ENCODE peak calls at places on chromosomes 4 and X, in eight cellular contexts. I is activated CD8-positive, alpha-beta memory T cell treated with anti-CD3 and anti-CD28 coated beads, Interleukin-2, amount 50 U/mL, for 48 hours; K is NCI-H82; P is fibroblast of villous mesenchyme; D is hypothalamus; Z is OCI-LY7; N is endothelial cell; C is activated CD4-positive, alpha-beta T cell treated with anti-CD3 and anti-CD28 coated beads, Interleukin-2, amount 10 ng/mL, durations not matched to agents 7 days and 5 days. G is an unnamed sample.
A peak's percentile ranks its signal among the peaks of the same experiment; 100 is the strongest.

GRCh38 chr4:100576570-100576969 is 58.7 kb upstream of the EMCN start:
- DNase-seq in I (no peak), K (peak; percentile 5), P (no peak), D (no peak), Z (peak; percentile 1), N (no peak), C (no peak), G (no peak)

GRCh38 chrX:111854778-111855490 is 21.0 kb upstream of the TRPC5OS start:
- DNase-seq in I (no peak), K (peak; percentile 43), P (no peak), D (no peak), Z (peak; percentile 1), N (no peak), C (no peak), G (no peak)

GRCh38 chr4:101795704-101796103 is 5.2 kb downstream of the BANK1 start:
- DNase-seq in I (no peak), K (no peak), P (no peak), D (no peak), Z (no peak), N (no peak), C (no peak), G (no peak)

GRCh38 chrX:52425710-52426245 is 57.0 kb downstream of the XAGE2 start:
- DNase-seq in I (no peak), K (no peak), P (peak; percentile 23), D (no peak), Z (no peak), N (no peak), C (no peak), G (no peak)

GRCh38 chrX:133440081-133440796 is 24.9 kb upstream of the GPC4 start:
- DNase-seq in I (no peak), K (peak; percentile 48), P (no peak), D (no peak), Z (no peak), N (no peak), C (no peak), G (no peak)

GRCh38 chrX:130704053-130705038 is 198.7 kb downstream of the ENOX2 start:
- DNase-seq in I (no peak), K (no peak), P (peak; percentile 56), D (no peak), Z (no peak), N (no peak), C (no peak), G (no peak)

GRCh38 chr4:2689825-2690700 is 66.1 kb downstream of the TNIP2 start:
- DNase-seq in I (peak; percentile 68), K (no peak), P (peak; percentile 34), D (no peak), Z (peak; percentile 67), N (no peak), C (no peak), G (no peak)

GRCh38 chr4:187814737-187815465 is 180.7 kb upstream of the ZFP42 start:
- DNase-seq in I (no peak), K (no peak), P (peak; percentile 43), D (no peak), Z (no peak), N (no peak), C (no peak), G (peak; percentile 73)

GRCh38 chr4:1904042-1904441 is 32.8 kb downstream of the NSD2 start:
- DNase-seq in I (no peak), K (no peak), P (no peak), D (no peak), Z (no peak), N (no peak), C (no peak), G (no peak)

GRCh38 chrX:14673764-14674163 is 144.4 kb downstream of the GLRA2 start:
- DNase-seq in I (no peak), K (peak; percentile 24), P (peak; percentile 88), D (no peak), Z (peak; percentile 4), N (no peak), C (no peak), G (no peak)

GRCh38 chrX:38335382-38335781 is 8.1 kb upstream of the RPGR start:
- DNase-seq in I (no peak), K (peak; percentile 8), P (no peak), D (no peak), Z (no peak), N (no peak), C (no peak), G (no peak)

GRCh38 chrX:1027133-1027532 is 185.3 kb downstream of the CRLF2 start:
- DNase-seq in I (no peak), K (no peak), P (no peak), D (no peak), Z (peak; percentile 40), N (no peak), C (no peak), G (no peak)

GRCh38 chrX:750263-750662 is 119.7 kb downstream of the SHOX start:
- DNase-seq in I (no peak), K (no peak), P (no peak), D (no peak), Z (no peak), N (no peak), C (no peak), G (no peak)

GRCh38 chr4:165375465-165375864 is 3.3 kb upstream of the CPE start:
- DNase-seq in I (no peak), K (no peak), P (no peak), D (no peak), Z (no peak), N (no peak), C (no peak), G (no peak)

GRCh38 chr4:85837334-85837733 is 362.4 kb downstream of the ARHGAP24 start:
- DNase-seq in I (no peak), K (no peak), P (peak; percentile 56), D (no peak), Z (no peak), N (no peak), C (no peak), G (no peak)

GRCh38 chr4:112807083-112807482 is 170.1 kb downstream of the LARP7 start:
- DNase-seq in I (no peak), K (no peak), P (no peak), D (no peak), Z (no peak), N (no peak), C (no peak), G (no peak)

GRCh38 chr4:5079581-5079980 is 28.3 kb downstream of the STK32B start:
- DNase-seq in I (no peak), K (no peak), P (no peak), D (no peak), Z (no peak), N (no peak), C (no peak), G (no peak)

GRCh38 chrX:119101168-119101567 is 26.4 kb downstream of the KIAA1210 start:
- DNase-seq in I (no peak), K (no peak), P (no peak), D (no peak), Z (no peak), N (no peak), C (no peak), G (no peak)

GRCh38 chr4:1518997-1519700 is 112.9 kb upstream of the NKX1-1 start:
- DNase-seq in I (no peak), K (no peak), P (no peak), D (no peak), Z (no peak), N (no peak), C (no peak), G (no peak)

GRCh38 chr4:164508126-164508525 is 245.8 kb upstream of the SMIM31 start:
- DNase-seq in I (no peak), K (no peak), P (no peak), D (no peak), Z (no peak), N (no peak), C (no peak), G (no peak)

GRCh38 chr4:46404961-46405360 is 15.0 kb upstream of the GABRA2 start:
- DNase-seq in I (no peak), K (peak; percentile 54), P (peak; percentile 40), D (no peak), Z (no peak), N (no peak), C (no peak), G (no peak)

GRCh38 chr4:41990029-41990382 is 324 bp upstream of the SLC30A9 start:
- DNase-seq in I (no peak), K (no peak), P (no peak), D (no peak), Z (no peak), N (no peak), C (peak; percentile 7), G (no peak)

GRCh38 chr4:103719320-103720204 is at the start of gene TACR3:
- DNase-seq in I (no peak), K (peak; percentile 56), P (no peak), D (no peak), Z (no peak), N (peak; percentile 36), C (no peak), G (peak; percentile 50)

GRCh38 chr4:124727331-124727730 is 14.8 kb upstream of the ANKRD50 start:
- DNase-seq in I (no peak), K (no peak), P (no peak), D (no peak), Z (no peak), N (no peak), C (no peak), G (no peak)

GRCh38 chr4:156575430-156576073 is 396.0 kb downstream of the PDGFC start:
- DNase-seq in I (no peak), K (no peak), P (no peak), D (no peak), Z (no peak), N (no peak), C (no peak), G (no peak)

GRCh38 chr4:106421441-106422296 is 53.1 kb upstream of the GIMD1 start:
- DNase-seq in I (no peak), K (no peak), P (no peak), D (no peak), Z (no peak), N (no peak), C (no peak), G (no peak)

GRCh38 chr4:11505225-11505971 is 76.7 kb upstream of the HS3ST1 start:
- DNase-seq in I (no peak), K (no peak), P (peak; percentile 50), D (no peak), Z (no peak), N (no peak), C (no peak), G (no peak)

GRCh38 chr4:121764702-121765367 is at the start of gene SMIM43:
- DNase-seq in I (no peak), K (peak; percentile 35), P (no peak), D (no peak), Z (no peak), N (peak; percentile 64), C (no peak), G (no peak)

GRCh38 chr4:3417448-3417847 is 24.3 kb upstream of the HGFAC start:
- DNase-seq in I (no peak), K (no peak), P (no peak), D (no peak), Z (no peak), N (no peak), C (no peak), G (peak; percentile 55)

GRCh38 chr4:52822583-52823477 is 39.3 kb upstream of the RASL11B start:
- DNase-seq in I (no peak), K (no peak), P (peak; percentile 98), D (no peak), Z (no peak), N (no peak), C (no peak), G (no peak)

GRCh38 chr4:108432418-108432817 is 188.0 kb upstream of the RPL34 start:
- DNase-seq in I (no peak), K (no peak), P (no peak), D (no peak), Z (no peak), N (no peak), C (no peak), G (no peak)